ENCODE peak calls at places on chromosomes 2 and 18, in seven cellular contexts. V is NCI-H1694 treated with DMSO at 0.1 percent for 48 hours; A is NCI-H226; Z is stimulated activated CD4-positive, alpha-beta T cell treated with anti-CD3 and anti-CD28 coated beads, Interleukin-4, amount 100 ng/mL, for 4 hours; L is endothelial cell; G is EL; H is skeletal muscle cell. I is an unnamed sample.

GRCh38 chr2:9844036-9844483 is 786 bp downstream of the TAF1B start:
- DNase-seq in V (peak), A (no peak), Z (no peak), L (no peak), G (peak), H (no peak), I (no peak)

GRCh38 chr2:10912076-10912731 is 470 bp downstream of the KCNF1 start:
- DNase-seq in V (no peak), A (no peak), Z (no peak), L (no peak), G (no peak), H (no peak), I (no peak)

GRCh38 chr2:85999131-85999831 is 106.4 kb downstream of the POLR1A start:
- DNase-seq in V (no peak), A (peak), Z (peak), L (no peak), G (peak), H (no peak), I (no peak)

GRCh38 chr2:187819624-187820023 is 265.4 kb upstream of the TFPI start:
- DNase-seq in V (no peak), A (no peak), Z (no peak), L (no peak), G (peak), H (no peak), I (no peak)

GRCh38 chr18:73153271-73153670 is 285.5 kb upstream of the NETO1 start:
- DNase-seq in V (no peak), A (peak), Z (no peak), L (no peak), G (peak), H (peak), I (no peak)

GRCh38 chr2:36356990-36357505 is 1.5 kb downstream of the CRIM1 start:
- DNase-seq in V (no peak), A (no peak), Z (peak), L (no peak), G (no peak), H (no peak), I (no peak)

GRCh38 chr2:225288986-225289385 is 110.5 kb upstream of the NYAP2 start:
- DNase-seq in V (no peak), A (peak), Z (no peak), L (no peak), G (peak), H (no peak), I (no peak)

GRCh38 chr2:20609995-20610357 is 40.9 kb downstream of the HS1BP3 start:
- DNase-seq in V (no peak), A (no peak), Z (no peak), L (no peak), G (no peak), H (no peak), I (no peak)

GRCh38 chr18:35732652-35733051 is 151.1 kb downstream of the GALNT1 start:
- DNase-seq in V (no peak), A (no peak), Z (no peak), L (no peak), G (no peak), H (peak), I (no peak)

GRCh38 chr18:33821503-33821902 is 243.5 kb downstream of the ASXL3 start:
- DNase-seq in V (no peak), A (no peak), Z (no peak), L (no peak), G (no peak), H (peak), I (no peak)

I was measured in mesothelial cell of epicardium.